ENCODE peak calls at places on chromosomes 5 and 9, in six cellular contexts. One of them, this sample, is unnamed.

GRCh38 chr5:145856285-145856818 is 16.5 kb downstream of the GRXCR2 start:
- DNase-seq in stomach: peak; percentile 30
- DNase-seq in aorta: peak; percentile 68
- DNase-seq in sigmoid colon: peak; percentile 79
- DNase-seq in A673: peak; percentile 74
- DNase-seq in H9: peak; percentile 89
- DNase-seq in this sample: peak; percentile 67

GRCh38 chr5:74233571-74233970 is 407.0 kb downstream of the ENC1 start:
- DNase-seq in stomach: no peak
- DNase-seq in aorta: no peak
- DNase-seq in sigmoid colon: no peak
- DNase-seq in A673: no peak
- DNase-seq in H9: no peak
- DNase-seq in this sample: no peak

GRCh38 chr9:17600962-17601593 is 22.2 kb downstream of the SH3GL2 start:
- DNase-seq in stomach: no peak
- DNase-seq in aorta: no peak
- DNase-seq in sigmoid colon: no peak
- DNase-seq in A673: peak; percentile 2
- DNase-seq in H9: no peak
- DNase-seq in this sample: no peak

GRCh38 chr9:107635803-107636174 is 146.2 kb upstream of the KLF4 start:
- DNase-seq in stomach: no peak
- DNase-seq in aorta: no peak
- DNase-seq in sigmoid colon: no peak
- DNase-seq in A673: no peak
- DNase-seq in H9: no peak
- DNase-seq in this sample: no peak

GRCh38 chr5:179623906-179624741 is 653 bp upstream of the HNRNPH1 start:
- DNase-seq in stomach: no peak
- DNase-seq in aorta: peak; percentile 67
- DNase-seq in sigmoid colon: peak; percentile 77
- DNase-seq in A673: no peak
- DNase-seq in H9: no peak
- DNase-seq in this sample: no peak

GRCh38 chr5:72788851-72789505 is 27.5 kb upstream of the TNPO1 start:
- DNase-seq in stomach: no peak
- DNase-seq in aorta: no peak
- DNase-seq in sigmoid colon: no peak
- DNase-seq in A673: no peak
- DNase-seq in H9: no peak
- DNase-seq in this sample: no peak

GRCh38 chr9:11338130-11338529 is 725.3 kb upstream of the PTPRD start:
- DNase-seq in stomach: no peak
- DNase-seq in aorta: no peak
- DNase-seq in sigmoid colon: no peak
- DNase-seq in A673: no peak
- DNase-seq in H9: no peak
- DNase-seq in this sample: no peak

GRCh38 chr9:112059145-112059979 is 115.7 kb downstream of the SUSD1 start:
- DNase-seq in stomach: no peak
- DNase-seq in aorta: peak; percentile 66
- DNase-seq in sigmoid colon: no peak
- DNase-seq in A673: peak; percentile 86
- DNase-seq in H9: no peak
- DNase-seq in this sample: no peak

GRCh38 chr5:39783756-39784421 is 359.1 kb upstream of the DAB2 start:
- DNase-seq in stomach: no peak
- DNase-seq in aorta: no peak
- DNase-seq in sigmoid colon: no peak
- DNase-seq in A673: no peak
- DNase-seq in H9: no peak
- DNase-seq in this sample: no peak

GRCh38 chr9:129773262-129774048 is 20.6 kb upstream of the PTGES start:
- DNase-seq in stomach: peak; percentile 53
- DNase-seq in aorta: peak; percentile 72
- DNase-seq in sigmoid colon: peak; percentile 69
- DNase-seq in A673: no peak
- DNase-seq in H9: no peak
- DNase-seq in this sample: peak; percentile 81

GRCh38 chr5:87393331-87393730 is 19.4 kb downstream of the CCNH start:
- DNase-seq in stomach: no peak
- DNase-seq in aorta: no peak
- DNase-seq in sigmoid colon: no peak
- DNase-seq in A673: peak; percentile 7
- DNase-seq in H9: no peak
- DNase-seq in this sample: no peak

GRCh38 chr5:159552751-159553150 is 222.5 kb upstream of the IL12B start:
- DNase-seq in stomach: no peak
- DNase-seq in aorta: no peak
- DNase-seq in sigmoid colon: no peak
- DNase-seq in A673: no peak
- DNase-seq in H9: no peak
- DNase-seq in this sample: no peak

GRCh38 chr9:33013962-33014664 is 11.0 kb upstream of the DNAJA1 start:
- DNase-seq in stomach: no peak
- DNase-seq in aorta: no peak
- DNase-seq in sigmoid colon: no peak
- DNase-seq in A673: no peak
- DNase-seq in H9: no peak
- DNase-seq in this sample: no peak

GRCh38 chr5:14929293-14930065 is 57.9 kb upstream of the ANKH start:
- DNase-seq in stomach: no peak
- DNase-seq in aorta: no peak
- DNase-seq in sigmoid colon: no peak
- DNase-seq in A673: no peak
- DNase-seq in H9: no peak
- DNase-seq in this sample: no peak

GRCh38 chr5:145981612-145982571 is 45.5 kb downstream of the SH3RF2 start:
- DNase-seq in stomach: peak; percentile 63
- DNase-seq in aorta: no peak
- DNase-seq in sigmoid colon: no peak
- DNase-seq in A673: no peak
- DNase-seq in H9: no peak
- DNase-seq in this sample: no peak

GRCh38 chr9:127178646-127179632 is 56.5 kb upstream of the ANGPTL2 start:
- DNase-seq in stomach: peak; percentile 15
- DNase-seq in aorta: peak; percentile 49
- DNase-seq in sigmoid colon: peak; percentile 68
- DNase-seq in A673: no peak
- DNase-seq in H9: peak; percentile 39
- DNase-seq in this sample: peak; percentile 56

GRCh38 chr5:42583322-42583721 is 160.1 kb downstream of the GHR start:
- DNase-seq in stomach: peak; percentile 43
- DNase-seq in aorta: peak; percentile 51
- DNase-seq in sigmoid colon: peak; percentile 86
- DNase-seq in A673: peak; percentile 45
- DNase-seq in H9: peak; percentile 62
- DNase-seq in this sample: no peak

GRCh38 chr5:122500245-122501086 is 188.4 kb downstream of the SNCAIP start:
- DNase-seq in stomach: no peak
- DNase-seq in aorta: no peak
- DNase-seq in sigmoid colon: peak; percentile 70
- DNase-seq in A673: peak; percentile 46
- DNase-seq in H9: peak; percentile 73
- DNase-seq in this sample: no peak

GRCh38 chr5:118301696-118302095 is 686.7 kb downstream of the DTWD2 start:
- DNase-seq in stomach: no peak
- DNase-seq in aorta: no peak
- DNase-seq in sigmoid colon: no peak
- DNase-seq in A673: no peak
- DNase-seq in H9: no peak
- DNase-seq in this sample: no peak

GRCh38 chr5:107499237-107499636 is 171.5 kb downstream of the EFNA5 start:
- DNase-seq in stomach: no peak
- DNase-seq in aorta: no peak
- DNase-seq in sigmoid colon: no peak
- DNase-seq in A673: no peak
- DNase-seq in H9: no peak
- DNase-seq in this sample: no peak

GRCh38 chr5:95238560-95239325 is 46.2 kb downstream of the MCTP1 start:
- DNase-seq in stomach: no peak
- DNase-seq in aorta: no peak
- DNase-seq in sigmoid colon: no peak
- DNase-seq in A673: peak; percentile 54
- DNase-seq in H9: no peak
- DNase-seq in this sample: no peak

GRCh38 chr5:122195784-122196394 is 66.5 kb downstream of the ZNF474 start:
- DNase-seq in stomach: no peak
- DNase-seq in aorta: no peak
- DNase-seq in sigmoid colon: no peak
- DNase-seq in A673: peak; percentile 57
- DNase-seq in H9: peak; percentile 37
- DNase-seq in this sample: no peak

GRCh38 chr5:32805966-32806626 is 95.0 kb downstream of the NPR3 start:
- DNase-seq in stomach: no peak
- DNase-seq in aorta: no peak
- DNase-seq in sigmoid colon: no peak
- DNase-seq in A673: peak; percentile 19
- DNase-seq in H9: no peak
- DNase-seq in this sample: no peak

DNA sequence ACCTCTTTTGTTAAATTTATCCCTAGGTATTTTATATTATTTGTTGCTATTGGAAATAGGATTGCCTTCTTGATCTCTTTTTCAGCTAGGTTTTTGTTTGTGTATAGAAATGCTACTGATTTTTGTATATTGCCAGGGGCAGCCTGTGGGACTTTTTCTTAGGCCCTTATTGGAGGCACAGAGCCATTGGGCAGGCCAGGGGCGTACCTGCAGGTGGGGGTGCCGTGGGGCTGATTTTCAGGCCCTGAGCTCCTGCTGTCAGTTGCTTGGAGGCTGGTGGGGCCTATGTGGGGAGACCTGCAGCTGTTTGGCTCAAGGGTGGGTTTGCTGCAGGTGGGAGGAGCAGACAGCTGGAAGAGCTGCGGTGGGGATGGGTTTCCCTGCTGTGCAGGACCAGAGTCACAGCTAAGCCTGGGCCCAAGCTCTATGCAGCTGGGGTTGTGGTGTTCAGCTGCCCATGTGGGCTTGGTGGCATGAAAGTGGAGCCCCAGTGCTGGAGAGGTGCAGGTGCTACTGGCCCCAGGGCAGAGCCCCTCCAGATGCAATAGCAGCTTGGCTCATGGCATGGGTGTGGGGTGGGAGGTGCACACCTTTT is 7.4 kb upstream of the CLPTM1L start:
- DNase-seq in stomach: no peak
- DNase-seq in aorta: no peak
- DNase-seq in sigmoid colon: no peak
- DNase-seq in A673: no peak
- DNase-seq in H9: no peak
- DNase-seq in this sample: no peak
- H3K27me3 ChIP-seq in stomach: peaks cover 16% of the 10 kb centered on the region
- H3K27me3 ChIP-seq in aorta: no peaks in the 10 kb centered on the region
- H3K27me3 ChIP-seq in sigmoid colon: no peaks in the 10 kb centered on the region
- H3K27me3 ChIP-seq in A673: peaks cover 71% of the 10 kb centered on the region
- H3K27me3 ChIP-seq in H9: no peaks in the 10 kb centered on the region
- H3K27me3 ChIP-seq in this sample: peaks cover 7% of the 10 kb centered on the region

GRCh38 chr9:98724810-98725530 is 16.2 kb upstream of the GABBR2 start:
- DNase-seq in stomach: no peak
- DNase-seq in aorta: no peak
- DNase-seq in sigmoid colon: no peak
- DNase-seq in A673: no peak
- DNase-seq in H9: no peak
- DNase-seq in this sample: no peak
- H3K27me3 ChIP-seq in stomach: peaks cover 51% of the 10 kb centered on the region
- H3K27me3 ChIP-seq in aorta: no peaks in the 10 kb centered on the region
- H3K27me3 ChIP-seq in sigmoid colon: no peaks in the 10 kb centered on the region
- H3K27me3 ChIP-seq in A673: peaks cover 40% of the 10 kb centered on the region
- H3K27me3 ChIP-seq in H9: no peaks in the 10 kb centered on the region
- H3K27me3 ChIP-seq in this sample: peaks cover 5% of the 10 kb centered on the region

GRCh38 chr9:137048655-137049543 is 2.9 kb upstream of the NPDC1 start:
- DNase-seq in stomach: no peak
- DNase-seq in aorta: no peak
- DNase-seq in sigmoid colon: no peak
- DNase-seq in A673: peak; percentile 49
- DNase-seq in H9: peak; percentile 74
- DNase-seq in this sample: no peak

GRCh38 chr9:137051145-137051724 is 2.6 kb downstream of the ENTPD2 start:
- DNase-seq in stomach: no peak
- DNase-seq in aorta: no peak
- DNase-seq in sigmoid colon: no peak
- DNase-seq in A673: no peak
- DNase-seq in H9: no peak
- DNase-seq in this sample: no peak

GRCh38 chr9:137052293-137052692 is 1.6 kb downstream of the ENTPD2 start:
- DNase-seq in stomach: no peak
- DNase-seq in aorta: no peak
- DNase-seq in sigmoid colon: no peak
- DNase-seq in A673: no peak
- DNase-seq in H9: no peak
- DNase-seq in this sample: no peak

GRCh38 chr9:137049544-137050449 is 3.8 kb upstream of the NPDC1 start:
- DNase-seq in stomach: peak; percentile 84
- DNase-seq in aorta: peak; percentile 59
- DNase-seq in sigmoid colon: no peak
- DNase-seq in A673: peak; percentile 78
- DNase-seq in H9: peak; percentile 79
- DNase-seq in this sample: no peak

DNA sequence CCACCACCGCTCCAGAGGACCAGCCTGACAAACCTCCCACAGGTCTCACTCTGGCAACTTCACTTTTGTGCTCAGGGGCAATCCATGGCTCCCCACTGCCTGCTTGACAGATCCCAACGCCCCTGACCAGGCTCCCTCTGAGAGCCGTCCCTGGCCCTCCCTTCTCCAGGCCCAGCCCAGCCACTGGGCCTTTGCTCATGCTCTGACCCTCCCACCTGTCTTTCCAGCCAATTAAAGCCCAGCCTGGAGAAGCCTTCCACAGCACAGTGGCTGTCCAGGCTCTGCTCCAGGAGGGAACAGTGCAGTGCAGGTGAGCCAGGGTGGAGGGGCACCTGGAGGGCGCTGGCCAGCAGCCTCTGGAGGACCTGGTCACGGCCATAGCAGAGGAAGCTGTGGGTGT is 3.3 kb downstream of the ENTPD2 start:
- DNase-seq in stomach: no peak
- DNase-seq in aorta: no peak
- DNase-seq in sigmoid colon: no peak
- DNase-seq in A673: no peak
- DNase-seq in H9: no peak
- DNase-seq in this sample: no peak
- H3K27me3 ChIP-seq in stomach: peaks cover 94% of the 10 kb centered on the region
- H3K27me3 ChIP-seq in aorta: no peaks in the 10 kb centered on the region
- H3K27me3 ChIP-seq in sigmoid colon: peaks cover 69% of the 10 kb centered on the region
- H3K27me3 ChIP-seq in A673: peaks cover 11% of the 10 kb centered on the region
- H3K27me3 ChIP-seq in H9: peaks cover 7% of the 10 kb centered on the region
- H3K27me3 ChIP-seq in this sample: peaks cover 61% of the 10 kb centered on the region

GRCh38 chr5:141697586-141697985 is 15.6 kb upstream of the ARAP3 start:
- DNase-seq in stomach: no peak
- DNase-seq in aorta: no peak
- DNase-seq in sigmoid colon: no peak
- DNase-seq in A673: no peak
- DNase-seq in H9: no peak
- DNase-seq in this sample: no peak
- H3K27me3 ChIP-seq in stomach: peaks cover 74% of the 10 kb centered on the region
- H3K27me3 ChIP-seq in aorta: peaks cover 3% of the 10 kb centered on the region
- H3K27me3 ChIP-seq in sigmoid colon: peaks cover 49% of the 10 kb centered on the region
- H3K27me3 ChIP-seq in A673: no peaks in the 10 kb centered on the region
- H3K27me3 ChIP-seq in H9: no peaks in the 10 kb centered on the region
- H3K27me3 ChIP-seq in this sample: peaks cover 35% of the 10 kb centered on the region

This sample was measured in upper lobe of right lung.